ENCODE peak calls at places on chromosomes 12 and 14, in ten cellular contexts. K is HL-60, I is neural progenitor cell, M is lower lobe of right lung, O is lower leg skin, A is mucosa of descending colon, Z is IMR-90, G is hepatocyte, N is AG04450, H is Peyer's patch. P is an unnamed sample.

GRCh38 chr14:105646175-105646574 is 119.8 kb downstream of the TMEM121 start:
- DNase-seq in K (no peak), I (no peak), M (peak), O (no peak), A (peak), Z (no peak), G (no peak), N (no peak), H (no peak), P (no peak)

GRCh38 chr14:59305231-59305630 is 116.8 kb downstream of the DAAM1 start:
- DNase-seq in K (no peak), I (no peak), M (no peak), O (no peak), A (no peak), Z (peak), G (no peak), N (no peak), H (no peak), P (no peak)

GRCh38 chr12:76078748-76079147 is 5.7 kb downstream of the NAP1L1 start:
- DNase-seq in K (no peak), I (no peak), M (no peak), O (no peak), A (no peak), Z (no peak), G (no peak), N (no peak), H (no peak), P (no peak)

GRCh38 chr14:34103176-34103575 is 152.3 kb upstream of the EGLN3 start:
- DNase-seq in K (no peak), I (peak), M (no peak), O (no peak), A (no peak), Z (no peak), G (no peak), N (no peak), H (no peak), P (no peak)

GRCh38 chr12:51689972-51690371 is 98.9 kb downstream of the SCN8A start:
- DNase-seq in K (no peak), I (no peak), M (no peak), O (no peak), A (no peak), Z (no peak), G (no peak), N (no peak), H (no peak), P (no peak)

GRCh38 chr14:26286066-26286791 is 311.6 kb downstream of the NOVA1 start:
- DNase-seq in K (no peak), I (no peak), M (no peak), O (no peak), A (no peak), Z (peak), G (no peak), N (no peak), H (no peak), P (no peak)

GRCh38 chr14:52885230-52885629 is 65.6 kb downstream of the FERMT2 start:
- DNase-seq in K (no peak), I (no peak), M (no peak), O (no peak), A (no peak), Z (peak), G (no peak), N (no peak), H (no peak), P (no peak)

GRCh38 chr12:34398706-34399630 is 376.7 kb downstream of the ALG10 start:
- DNase-seq in K (no peak), I (no peak), M (peak), O (peak), A (peak), Z (no peak), G (peak), N (no peak), H (peak), P (no peak)

GRCh38 chr12:40446385-40446784 is 221.6 kb downstream of the LRRK2 start:
- DNase-seq in K (peak), I (peak), M (no peak), O (no peak), A (no peak), Z (peak), G (peak), N (no peak), H (no peak), P (no peak)

GRCh38 chr12:21472197-21472596 is 29.2 kb downstream of the RECQL start:
- DNase-seq in K (no peak), I (no peak), M (no peak), O (no peak), A (no peak), Z (no peak), G (no peak), N (no peak), H (no peak), P (no peak)

GRCh38 chr12:21475552-21475951 is 25.9 kb downstream of the RECQL start:
- DNase-seq in K (no peak), I (no peak), M (no peak), O (no peak), A (no peak), Z (no peak), G (no peak), N (no peak), H (no peak), P (no peak)

GRCh38 chr12:21478756-21479455 is 22.5 kb downstream of the RECQL start:
- DNase-seq in K (peak), I (no peak), M (no peak), O (no peak), A (no peak), Z (no peak), G (no peak), N (no peak), H (no peak), P (no peak)

GRCh38 chr12:21471294-21471693 is 30.1 kb downstream of the RECQL start:
- DNase-seq in K (no peak), I (no peak), M (no peak), O (no peak), A (no peak), Z (no peak), G (no peak), N (no peak), H (no peak), P (no peak)

GRCh38 chr12:21476949-21477348 is 24.5 kb downstream of the RECQL start:
- DNase-seq in K (no peak), I (no peak), M (no peak), O (no peak), A (no peak), Z (peak), G (no peak), N (peak), H (no peak), P (no peak)
- H3K4me3 ChIP-seq in K (no peak), I (no peak), M (no peak), O (no peak), A (no peak), Z (no peak), G (no peak), N (no peak), H (no peak), P (no peak)

DNA sequence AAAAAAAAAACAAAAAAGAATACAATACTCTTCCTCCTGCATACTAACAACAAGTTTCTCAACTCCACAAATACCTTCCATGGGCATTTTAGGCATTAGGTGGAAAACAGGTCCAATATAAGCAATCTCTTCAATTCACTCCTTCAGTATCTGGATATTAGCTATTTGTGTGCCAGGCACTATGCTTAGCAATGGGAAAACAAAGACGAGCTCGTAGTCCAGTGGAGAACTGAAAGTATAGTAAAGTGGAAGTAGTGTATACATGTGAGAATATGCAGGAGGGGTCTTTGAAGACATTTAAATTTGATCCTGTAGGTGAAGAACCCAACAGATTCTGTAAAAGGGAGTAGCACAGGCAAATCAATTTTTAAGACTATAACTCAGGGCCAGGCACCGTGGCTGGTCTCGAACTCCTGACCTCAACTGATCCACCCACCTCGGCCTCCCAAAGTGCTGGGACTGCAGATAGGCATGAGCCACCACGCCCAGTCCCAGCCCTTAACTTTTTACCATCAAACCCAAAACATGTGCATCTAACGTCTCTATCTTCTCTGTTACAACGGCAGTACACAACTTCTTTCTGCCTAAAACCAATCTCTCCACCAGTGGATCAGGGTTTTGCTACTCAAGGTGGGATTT is 10.6 kb downstream of the HECTD1 start:
- DNase-seq in K (no peak), I (no peak), M (no peak), O (no peak), A (no peak), Z (no peak), G (no peak), N (no peak), H (no peak), P (no peak)
- TF ChIP-seq CTCF in K (no peak), I (no peak), M (no peak), O (no peak), A (no peak), Z (no peak), G (no peak), N (no peak), H (no peak), P (no peak)

GRCh38 chr12:93378373-93379310 is 917 bp downstream of the NUDT4 start:
- DNase-seq in K (peak), I (peak), M (peak), O (peak), A (peak), Z (peak), G (peak), N (peak), H (peak), P (no peak)

GRCh38 chr12:93380480-93381121 is 2.9 kb downstream of the NUDT4 start:
- DNase-seq in K (no peak), I (peak), M (no peak), O (no peak), A (no peak), Z (peak), G (peak), N (no peak), H (no peak), P (no peak)

GRCh38 chr12:93377252-93377542 is 528 bp upstream of the NUDT4 start:
- DNase-seq in K (no peak), I (no peak), M (no peak), O (no peak), A (no peak), Z (no peak), G (no peak), N (no peak), H (no peak), P (no peak)

GRCh38 chr12:93381183-93381975 is 3.7 kb downstream of the NUDT4 start:
- DNase-seq in K (no peak), I (no peak), M (no peak), O (no peak), A (no peak), Z (no peak), G (no peak), N (no peak), H (no peak), P (no peak)

GRCh38 chr12:93379432-93380308 is 1.9 kb downstream of the NUDT4 start:
- DNase-seq in K (peak), I (no peak), M (no peak), O (no peak), A (no peak), Z (peak), G (no peak), N (no peak), H (no peak), P (no peak)
- H3K4me3 ChIP-seq in K (peak), I (peak), M (peak), O (peak), A (peak), Z (peak), G (peak), N (peak), H (peak), P (peak)

DNA sequence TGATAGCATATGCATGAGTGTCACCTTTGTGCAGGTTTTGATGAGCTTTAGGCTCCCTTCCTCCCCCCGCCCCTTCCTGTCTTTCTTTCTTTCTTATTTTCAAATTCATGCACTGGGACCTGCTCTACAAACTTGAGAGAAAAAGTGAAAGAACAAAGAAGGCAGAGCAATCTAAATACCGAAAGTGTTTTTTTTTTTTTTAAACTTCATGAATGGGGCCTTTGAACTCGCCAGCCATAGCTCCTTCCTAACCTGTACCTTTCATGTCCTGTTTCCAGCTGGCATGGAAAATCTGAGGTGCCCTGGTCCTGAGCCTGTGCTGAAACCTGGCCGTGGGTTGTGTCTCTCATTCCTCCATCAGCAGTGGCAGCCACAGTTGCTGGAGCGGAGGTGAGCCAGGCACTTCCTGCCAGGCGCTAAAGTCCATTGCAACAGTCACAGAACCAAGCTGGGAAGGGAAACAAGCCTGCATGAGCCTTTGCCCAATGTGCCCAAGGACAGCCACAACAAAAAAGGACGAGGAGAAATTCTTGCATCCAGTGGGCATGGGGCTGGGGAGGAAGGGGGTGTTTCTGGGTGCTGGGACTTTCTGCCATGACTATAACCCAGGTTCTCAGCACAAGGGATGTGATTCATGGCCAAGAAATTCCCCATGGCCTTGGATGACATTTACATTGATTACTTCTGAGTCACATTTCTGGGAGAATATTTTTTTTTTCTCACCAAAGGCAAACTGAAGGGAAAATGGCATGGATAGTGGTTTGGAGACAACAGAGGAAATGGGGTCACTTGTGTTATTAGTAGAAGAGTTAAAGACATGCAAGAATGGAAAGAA is 102.7 kb downstream of the TMEM30B start:
- DNase-seq in K (no peak), I (no peak), M (no peak), O (no peak), A (no peak), Z (peak), G (peak), N (peak), H (no peak), P (no peak)
- TF ChIP-seq CTCF in K (no peak), I (no peak), M (no peak), O (no peak), A (no peak), Z (no peak), G (no peak), N (no peak), H (no peak), P (no peak)

GRCh38 chr12:124917135-124917840 is 2.8 kb upstream of the UBC start:
- DNase-seq in K (peak), I (peak), M (peak), O (peak), A (peak), Z (peak), G (peak), N (peak), H (peak), P (peak)

GRCh38 chr12:124914392-124915248 is at the start of gene UBC:
- DNase-seq in K (peak), I (peak), M (peak), O (peak), A (peak), Z (peak), G (peak), N (peak), H (peak), P (peak)

GRCh38 chr12:124917841-124918621 is 3.6 kb upstream of the UBC start:
- DNase-seq in K (peak), I (no peak), M (no peak), O (no peak), A (no peak), Z (peak), G (peak), N (no peak), H (no peak), P (no peak)

GRCh38 chr12:124915249-124916236 is 1.1 kb upstream of the UBC start:
- DNase-seq in K (no peak), I (peak), M (peak), O (peak), A (peak), Z (peak), G (peak), N (no peak), H (peak), P (no peak)

GRCh38 chr12:124916370-124917134 is 2.1 kb upstream of the UBC start:
- DNase-seq in K (peak), I (peak), M (no peak), O (peak), A (no peak), Z (peak), G (peak), N (no peak), H (peak), P (no peak)
- H3K4me3 ChIP-seq in K (no peak), I (peak), M (peak), O (no peak), A (no peak), Z (peak), G (peak), N (peak), H (peak), P (peak)

DNA sequence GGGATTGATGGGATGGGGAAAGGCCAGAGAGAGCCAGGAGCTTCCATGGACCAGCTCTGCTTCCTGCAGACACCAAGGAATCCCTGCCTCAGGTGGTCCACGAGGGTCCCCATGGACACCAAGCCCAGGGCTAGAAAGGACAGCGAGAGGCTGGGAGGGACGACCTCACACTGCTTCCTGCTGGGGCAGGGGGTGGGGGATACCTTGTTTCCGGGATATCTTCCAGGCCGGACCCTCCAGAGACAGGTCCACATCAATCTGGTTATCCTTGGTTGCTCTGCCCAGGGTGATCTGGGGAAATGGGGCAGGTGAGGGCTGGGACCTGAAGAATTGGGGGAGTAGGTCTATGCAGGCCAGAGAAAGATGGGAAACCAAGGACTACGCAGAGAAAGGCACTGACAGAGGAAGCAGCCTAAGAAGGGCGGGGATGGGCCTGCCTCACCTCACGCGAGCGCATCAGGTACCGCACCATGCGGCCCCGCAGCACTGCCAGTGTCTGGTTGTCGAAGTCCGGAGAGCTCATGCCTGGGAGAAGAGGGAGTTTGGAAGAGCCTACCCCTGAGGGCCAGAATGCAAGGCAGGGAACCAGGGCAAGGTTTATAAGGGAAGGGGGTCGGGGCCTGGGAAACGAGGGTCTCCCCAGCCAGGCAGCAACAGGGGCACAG is 8.8 kb downstream of the MCRS1 start:
- DNase-seq in K (no peak), I (no peak), M (no peak), O (no peak), A (no peak), Z (no peak), G (no peak), N (no peak), H (no peak), P (no peak)
- TF ChIP-seq CTCF in K (no peak), I (no peak), M (no peak), O (no peak), A (no peak), Z (no peak), G (no peak), N (no peak), H (no peak), P (no peak)

GRCh38 chr14:100904307-100905019 is 941 bp upstream of the RTL1 start:
- DNase-seq in K (no peak), I (peak), M (peak), O (no peak), A (no peak), Z (no peak), G (peak), N (no peak), H (no peak), P (no peak)

GRCh38 chr14:100902792-100903191 is 730 bp downstream of the RTL1 start:
- DNase-seq in K (no peak), I (peak), M (no peak), O (no peak), A (no peak), Z (no peak), G (peak), N (no peak), H (no peak), P (no peak)

GRCh38 chr14:100902295-100902694 is 1.2 kb downstream of the RTL1 start:
- DNase-seq in K (no peak), I (peak), M (no peak), O (no peak), A (no peak), Z (no peak), G (peak), N (no peak), H (no peak), P (no peak)

GRCh38 chr14:100905166-100905565 is 1.6 kb upstream of the RTL1 start:
- DNase-seq in K (no peak), I (peak), M (no peak), O (no peak), A (no peak), Z (no peak), G (no peak), N (no peak), H (no peak), P (no peak)

GRCh38 chr14:100903672-100904185 is at the start of gene RTL1:
- DNase-seq in K (no peak), I (no peak), M (no peak), O (no peak), A (no peak), Z (no peak), G (no peak), N (no peak), H (no peak), P (no peak)
- H3K4me3 ChIP-seq in K (no peak), I (peak), M (no peak), O (no peak), A (no peak), Z (no peak), G (no peak), N (no peak), H (no peak), P (no peak)

DNA sequence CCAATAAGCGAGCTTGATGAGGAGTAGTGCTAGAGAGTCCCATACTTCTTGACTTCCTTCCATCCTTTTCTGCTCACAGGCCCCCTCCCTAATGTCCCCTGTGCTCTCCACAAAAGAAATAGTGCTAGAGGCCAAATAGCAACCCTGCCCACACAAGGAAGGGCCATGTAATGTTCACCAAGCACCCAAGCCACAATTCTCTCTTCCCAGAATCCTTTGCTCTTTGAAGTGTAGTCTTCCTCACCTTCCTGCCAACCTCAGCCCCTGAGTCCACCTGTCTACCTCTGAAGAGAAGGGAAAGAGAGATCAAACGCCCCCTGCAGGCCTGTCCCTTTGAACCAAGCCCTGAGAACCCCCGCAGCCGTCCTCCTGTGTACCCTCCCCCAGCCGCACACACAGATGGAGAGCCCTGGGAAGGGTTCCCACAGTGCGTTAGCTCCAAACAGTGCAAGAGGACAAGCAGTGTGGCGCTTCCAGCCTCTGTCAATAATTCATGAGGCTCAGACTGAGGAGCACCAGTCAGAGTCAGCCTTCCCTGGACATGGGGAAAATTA is 1.9 kb upstream of the DHRS4 start:
- DNase-seq in K (no peak), I (peak), M (no peak), O (no peak), A (no peak), Z (no peak), G (no peak), N (no peak), H (no peak), P (no peak)
- TF ChIP-seq CTCF in K (no peak), I (peak), M (no peak), O (no peak), A (no peak), Z (no peak), G (no peak), N (no peak), H (no peak), P (peak)

GRCh38 chr12:8566525-8566924 is 25.8 kb upstream of the CLEC4E start:
- DNase-seq in K (no peak), I (no peak), M (no peak), O (no peak), A (no peak), Z (no peak), G (no peak), N (no peak), H (no peak), P (no peak)
- H3K4me3 ChIP-seq in K (no peak), I (no peak), M (no peak), O (no peak), A (no peak), Z (no peak), G (no peak), N (no peak), H (no peak), P (no peak)